ENCODE peak calls at places on chromosomes 7 and 10, in eight cellular contexts. W, P, K, O, Q, Z, G and X are unnamed samples. For H3K4me1 and H3K27me3, the result is how much of the 10 kb centered on the place peaks cover.

GRCh38 chr7:47937065-47937687 is 11.1 kb downstream of the PKD1L1 start:
- DNase-seq in Q (no peak), W (no peak), G (no peak), Z (no peak), O (peak), K (no peak), P (no peak), X (no peak)

GRCh38 chr10:96930469-96930868 is 98.4 kb downstream of the LCOR start:
- DNase-seq in P (no peak), W (no peak), O (no peak), G (no peak), Q (no peak), K (no peak), Z (no peak), X (no peak)

GRCh38 chr10:33952692-33953360 is 618.4 kb upstream of the NRP1 start:
- DNase-seq in W (no peak), Z (no peak), P (no peak), O (no peak), K (no peak), Q (peak), G (no peak), X (no peak)

GRCh38 chr10:31605846-31606543 is 287.0 kb downstream of the ZEB1 start:
- DNase-seq in O (no peak), G (no peak), K (no peak), W (no peak), P (no peak), Z (no peak), Q (no peak), X (no peak)

GRCh38 chr7:17242504-17242903 is 55.9 kb upstream of the AHR start:
- DNase-seq in K (no peak), P (no peak), Q (no peak), W (no peak), O (no peak), Z (no peak), G (no peak), X (no peak)

GRCh38 chr7:132437730-132438129 is 138.5 kb downstream of the PLXNA4 start:
- DNase-seq in W (no peak), K (no peak), O (no peak), Z (peak), P (no peak), G (peak), Q (no peak), X (no peak)

GRCh38 chr7:149090397-149091195 is at the start of gene ZNF786:
- DNase-seq in G (peak), W (peak), O (peak), P (peak), Z (peak), Q (peak), K (peak), X (peak)

GRCh38 chr10:89391882-89392756 is at the start of gene IFIT1:
- DNase-seq in K (peak), P (peak), Z (peak), Q (peak), G (peak), O (no peak), W (peak), X (no peak)

GRCh38 chr7:101691822-101692384 is 62.8 kb upstream of the MYL10 start:
- DNase-seq in P (no peak), G (no peak), Z (no peak), Q (no peak), O (no peak), K (no peak), W (no peak), X (no peak)

GRCh38 chr10:70998086-70998485 is 109.7 kb upstream of the PCBD1 start:
- DNase-seq in W (no peak), O (peak), P (no peak), K (no peak), Q (no peak), G (no peak), Z (no peak), X (peak)

GRCh38 chr10:120480848-120481247 is 23.8 kb downstream of the PLPP4 start:
- DNase-seq in K (no peak), O (no peak), W (no peak), P (no peak), Z (no peak), G (no peak), Q (no peak), X (no peak)

GRCh38 chr10:70437721-70438120 is 3.8 kb downstream of the NODAL start:
- DNase-seq in W (no peak), Z (no peak), K (peak), P (no peak), G (no peak), O (no peak), Q (no peak), X (no peak)

GRCh38 chr7:2759736-2760097 is 71.7 kb downstream of the AMZ1 start:
- DNase-seq in G (no peak), K (no peak), P (no peak), O (peak), W (no peak), Z (no peak), Q (no peak), X (no peak)

GRCh38 chr10:123009105-123009805 is 449 bp downstream of the ACADSB start:
- DNase-seq in G (peak), Q (peak), Z (peak), O (peak), P (no peak), K (peak), W (peak), X (peak)

GRCh38 chr7:47544416-47544815 is 37.5 kb downstream of the TNS3 start:
- DNase-seq in Q (no peak), Z (no peak), P (no peak), O (peak), K (no peak), G (no peak), W (no peak), X (no peak)

DNA sequence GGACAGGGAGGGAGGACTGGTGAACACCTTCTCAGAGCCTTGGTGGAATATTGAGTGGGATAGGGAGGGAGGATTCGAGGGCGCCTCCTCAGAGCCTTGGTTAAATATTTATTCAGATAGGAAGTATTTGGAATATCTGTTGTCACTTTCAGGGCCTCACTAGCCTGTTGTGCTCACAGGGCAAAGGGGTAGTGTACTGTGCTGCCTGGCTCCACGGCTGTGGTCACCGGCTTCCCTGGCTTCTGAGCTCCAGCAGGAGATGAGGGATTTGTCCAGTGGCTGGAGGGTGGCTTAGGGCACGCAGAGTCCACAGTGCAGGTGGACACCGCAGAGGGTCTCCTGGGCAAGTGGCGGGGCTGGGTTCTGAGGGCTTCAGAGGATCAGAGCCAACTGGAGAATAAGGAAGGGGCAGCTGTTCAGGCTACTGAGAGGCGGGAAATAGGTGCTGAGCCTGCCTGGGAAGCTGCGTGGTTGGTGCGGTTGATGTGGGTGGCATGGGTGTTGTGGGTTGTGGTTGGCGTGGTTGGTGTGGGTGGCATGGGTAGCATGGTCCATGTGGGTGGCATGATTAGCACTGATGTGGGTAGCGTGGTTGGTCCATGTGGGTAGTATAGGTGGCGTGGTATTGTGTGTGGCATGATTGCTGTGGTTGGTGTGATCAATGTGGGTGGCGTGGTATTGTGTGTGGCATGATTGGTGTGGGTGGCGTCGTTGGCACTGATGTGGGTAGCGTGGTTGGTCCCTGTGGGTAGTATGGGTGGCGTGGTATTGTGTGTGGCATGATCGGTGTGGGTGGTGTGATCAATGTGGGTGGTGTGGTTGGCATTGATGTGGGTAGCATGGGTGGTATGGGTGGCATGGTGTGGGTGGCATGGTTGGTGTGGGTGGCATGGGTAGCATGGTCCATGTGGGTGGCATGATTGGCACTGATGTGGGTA is 16.7 kb downstream of the INPP5A start:
- DNase-seq in W (no peak), O (peak), Q (no peak), Z (no peak), K (no peak), P (no peak), G (peak), X (peak)
- H3K4me1 ChIP-seq in W (under half), O (under half), Q (under half), Z (half or more), K (under half), P (under half), G (half or more), X (under half)

GRCh38 chr7:99308461-99309074 is 17.1 kb upstream of the ARPC1A start:
- DNase-seq in G (no peak), Z (no peak), W (no peak), Q (peak), K (no peak), P (no peak), O (peak), X (no peak)
- H3K4me3 ChIP-seq in G (no peak), Z (no peak), W (no peak), Q (no peak), K (no peak), P (no peak), O (no peak), X (no peak)

DNA sequence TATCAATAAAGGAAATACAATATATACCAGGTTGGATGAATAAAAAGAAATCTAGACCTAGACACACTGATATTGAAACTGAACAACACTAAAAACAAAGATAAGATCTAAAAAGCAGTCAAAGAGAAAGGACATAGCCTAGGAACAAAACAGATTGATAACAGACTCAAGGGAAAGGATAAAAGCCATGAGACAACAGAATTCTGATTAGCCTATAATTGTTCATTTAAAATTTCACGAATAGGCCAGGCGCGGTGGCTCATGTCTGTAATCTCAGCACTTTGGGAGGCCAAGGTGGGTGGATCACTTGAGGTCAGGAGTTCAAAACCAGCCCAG is 48.4 kb upstream of the FHIP2A start:
- DNase-seq in Z (no peak), K (no peak), W (no peak), G (no peak), Q (no peak), P (no peak), O (no peak), X (no peak)
- H3K27me3 ChIP-seq in Z (under half), K (under half), W (under half), G (under half), Q (under half), P (under half), O (under half), X (under half)

GRCh38 chr10:22633106-22633505 is 81.3 kb downstream of the PIP4K2A start:
- DNase-seq in O (no peak), P (no peak), Q (no peak), Z (no peak), K (no peak), W (no peak), G (no peak), X (no peak)

GRCh38 chr10:22630229-22631174 is 83.9 kb downstream of the PIP4K2A start:
- DNase-seq in G (no peak), P (no peak), O (no peak), Z (peak), Q (peak), K (no peak), W (no peak), X (no peak)

GRCh38 chr10:22629843-22630228 is 84.5 kb downstream of the PIP4K2A start:
- DNase-seq in G (no peak), K (no peak), W (no peak), Q (no peak), P (no peak), Z (no peak), O (no peak), X (no peak)

GRCh38 chr10:22631646-22632278 is 82.6 kb downstream of the PIP4K2A start:
- DNase-seq in P (no peak), W (no peak), K (no peak), G (no peak), O (no peak), Q (no peak), Z (no peak), X (no peak)

GRCh38 chr10:22631185-22631584 is 83.2 kb downstream of the PIP4K2A start:
- DNase-seq in Q (no peak), K (no peak), G (no peak), O (no peak), P (no peak), Z (no peak), W (no peak), X (no peak)
- H3K4me1 ChIP-seq in Q (under half), K (under half), G (under half), O (under half), P (under half), Z (half or more), W (under half), X (under half)

GRCh38 chr7:105571891-105572290 is 9.4 kb downstream of the EFCAB10 start:
- DNase-seq in O (no peak), P (no peak), Q (no peak), W (no peak), G (no peak), Z (no peak), K (no peak), X (no peak)
- H3K4me3 ChIP-seq in O (no peak), P (no peak), Q (no peak), W (no peak), G (no peak), Z (no peak), K (no peak), X (no peak)

DNA sequence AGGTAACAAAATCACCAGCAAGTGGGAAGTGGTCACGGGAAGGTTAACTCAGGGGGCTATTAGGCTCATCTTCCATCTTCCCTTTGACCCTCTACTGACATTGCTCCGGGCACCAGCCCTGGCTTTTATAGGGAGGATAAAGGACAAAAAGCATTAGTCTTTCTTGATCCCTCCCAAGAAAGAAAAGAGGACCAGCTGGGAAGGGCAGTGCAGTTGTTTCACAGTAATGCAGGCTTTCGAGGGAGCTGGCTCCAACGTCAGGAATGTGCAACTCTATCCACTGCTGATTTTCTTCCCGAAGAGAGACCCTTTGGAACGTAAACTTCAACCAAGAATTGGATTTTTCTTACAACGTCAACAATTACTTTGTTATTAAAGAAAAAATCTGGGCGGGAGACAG is 23.6 kb upstream of the ARID5B start:
- DNase-seq in P (no peak), W (no peak), G (no peak), Z (no peak), K (no peak), Q (no peak), O (no peak), X (no peak)
- H3K27me3 ChIP-seq in P (under half), W (under half), G (under half), Z (under half), K (under half), Q (under half), O (under half), X (under half)

DNA sequence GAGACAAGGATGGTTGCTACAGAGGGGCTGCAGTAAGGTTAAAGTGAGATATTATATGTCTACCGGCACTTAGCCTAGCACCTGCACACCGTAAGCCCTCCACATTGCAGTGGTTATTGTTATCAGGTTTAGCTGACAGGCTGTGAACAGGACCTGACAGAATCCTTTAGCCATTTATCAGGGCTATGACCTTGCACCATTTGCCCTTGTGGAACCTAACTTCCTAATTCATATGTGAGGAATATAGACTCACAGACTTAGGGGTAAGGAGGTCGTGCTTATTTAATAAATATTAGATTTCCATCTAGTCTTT is 10.1 kb downstream of the NCOA4 start:
- DNase-seq in W (no peak), Z (no peak), P (no peak), O (no peak), G (no peak), K (no peak), Q (no peak), X (no peak)
- H3K4me1 ChIP-seq in W (under half), Z (half or more), P (under half), O (under half), G (half or more), K (under half), Q (half or more), X (half or more)

GRCh38 chr7:129612112-129613015 is 844 bp downstream of the NRF1 start:
- DNase-seq in G (peak), Q (peak), Z (peak), W (peak), P (no peak), K (peak), O (peak), X (peak)

GRCh38 chr7:129611246-129612111 is at the start of gene NRF1:
- DNase-seq in P (no peak), G (peak), Q (peak), O (peak), K (peak), Z (peak), W (peak), X (peak)

GRCh38 chr7:129610709-129611245 is 743 bp upstream of the NRF1 start:
- DNase-seq in Q (peak), G (no peak), W (no peak), O (no peak), P (no peak), K (peak), Z (no peak), X (no peak)

GRCh38 chr7:129615018-129615417 is 3.5 kb downstream of the NRF1 start:
- DNase-seq in G (no peak), Q (peak), W (no peak), O (no peak), K (no peak), Z (no peak), P (no peak), X (no peak)

DNA sequence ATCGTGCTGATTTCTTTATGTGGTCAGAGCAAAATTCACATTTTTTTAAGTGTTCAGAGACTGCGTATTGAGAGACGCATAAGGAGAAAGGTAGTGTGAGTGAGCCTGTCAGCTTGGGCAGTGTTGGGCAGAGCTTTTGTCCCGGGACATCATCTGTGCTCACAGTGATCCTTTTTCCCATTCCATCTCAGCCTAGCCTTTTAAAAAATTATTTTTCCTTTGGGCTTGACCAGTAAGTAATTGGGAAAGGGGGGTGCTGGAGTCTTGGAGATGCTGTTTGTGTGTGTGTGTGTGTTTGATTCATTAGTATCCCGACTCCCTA is 1.5 kb downstream of the NRF1 start:
- DNase-seq in K (no peak), Q (no peak), P (no peak), W (no peak), Z (no peak), G (no peak), O (no peak), X (no peak)
- H3K4me3 ChIP-seq in K (peak), Q (peak), P (peak), W (peak), Z (peak), G (peak), O (peak), X (peak)